ENCODE peak calls at places on chromosome 11, in six cellular contexts. W, A, K, H, Y and N are unnamed samples.

GRCh38 chr11:13486926-13487660 is 8.7 kb downstream of the PTH start:
- ATAC-seq in W (peak; percentile 94), H (peak; percentile 97), Y (peak; percentile 96), K (no peak), A (peak; percentile 93), N (no peak)

GRCh38 chr11:70303070-70303469 is 32.6 kb downstream of the PPFIA1 start:
- ATAC-seq in H (no peak), W (no peak), K (no peak), A (no peak), Y (no peak), N (peak; percentile 58)

GRCh38 chr11:19808076-19808911 is 95.7 kb downstream of the NAV2 start:
- ATAC-seq in H (no peak), A (no peak), K (no peak), Y (no peak), W (no peak), N (no peak)

GRCh38 chr11:94769897-94770296 is 1.7 kb downstream of the AMOTL1 start:
- ATAC-seq in K (no peak), Y (no peak), A (no peak), H (no peak), W (no peak), N (no peak)

GRCh38 chr11:128196235-128196634 is 391.1 kb downstream of the ETS1 start:
- ATAC-seq in K (no peak), Y (no peak), H (no peak), W (no peak), A (no peak), N (no peak)

GRCh38 chr11:111414267-111414931 is 35.3 kb upstream of the POU2AF1 start:
- ATAC-seq in A (no peak), H (no peak), K (no peak), W (no peak), Y (peak; percentile 35), N (no peak)

GRCh38 chr11:134047586-134047999 is 21.3 kb upstream of the JAM3 start:
- ATAC-seq in K (peak; percentile 96), Y (no peak), W (peak; percentile 22), H (no peak), A (no peak), N (peak; percentile 93)

GRCh38 chr11:130865772-130866114 is 50.5 kb downstream of the SNX19 start:
- ATAC-seq in K (no peak), Y (no peak), A (no peak), W (no peak), H (no peak), N (no peak)

GRCh38 chr11:121421149-121421906 is 30.8 kb upstream of the SORL1 start:
- ATAC-seq in Y (no peak), A (no peak), K (no peak), H (no peak), W (no peak), N (no peak)